ENCODE peak calls at places on chromosomes 16 and 17, in eight cellular contexts. P is cardiac fibroblast; K is NCI-H1694 treated with DMSO at 0.1 percent for 48 hours; Q is activated CD4-positive, alpha-beta T cell treated with anti-CD3 and anti-CD28 coated beads, Interleukin-2, amount 50 U/mL, for 1 hour; F is NCI-H748 treated with DMSO at 0.1 percent for 48 hours; W is GM12891; N is stimulated activated CD8-positive, alpha-beta memory T cell treated with anti-CD3 and anti-CD28 coated beads, Interleukin-7, amount 100 ng/mL, for 24 hours; V is EL. T is an unnamed sample.

GRCh38 chr16:62954144-62955032 is 918.1 kb upstream of the CDH8 start:
- DNase-seq in P (no peak), K (no peak), Q (no peak), F (no peak), W (no peak), N (no peak), V (no peak), T (no peak)

GRCh38 chr16:73064227-73064995 is 16.5 kb upstream of the ZFHX3 start:
- DNase-seq in P (peak), K (no peak), Q (no peak), F (no peak), W (peak), N (no peak), V (peak), T (no peak)

GRCh38 chr17:47717261-47717697 is 15.8 kb upstream of the TBX21 start:
- DNase-seq in P (no peak), K (no peak), Q (no peak), F (no peak), W (no peak), N (no peak), V (no peak), T (no peak)

GRCh38 chr17:31830971-31831755 is 27.9 kb downstream of the COPRS start:
- DNase-seq in P (peak), K (no peak), Q (no peak), F (no peak), W (no peak), N (no peak), V (peak), T (no peak)

GRCh38 chr16:54533856-54534490 is 247.4 kb upstream of the IRX3 start:
- DNase-seq in P (no peak), K (no peak), Q (no peak), F (no peak), W (no peak), N (no peak), V (no peak), T (no peak)

GRCh38 chr17:51166987-51167931 is 1.0 kb downstream of the NME2 start:
- DNase-seq in P (peak), K (peak), Q (peak), F (peak), W (peak), N (peak), V (peak), T (peak)

GRCh38 chr17:30378191-30378796 is 433 bp upstream of the CPD start:
- DNase-seq in P (no peak), K (no peak), Q (peak), F (no peak), W (no peak), N (no peak), V (peak), T (peak)

GRCh38 chr16:14445935-14446715 is 183.9 kb downstream of the PARN start:
- DNase-seq in P (no peak), K (no peak), Q (no peak), F (no peak), W (no peak), N (no peak), V (no peak), T (no peak)

GRCh38 chr17:14748036-14748715 is 447.3 kb downstream of the HS3ST3B1 start:
- DNase-seq in P (peak), K (no peak), Q (no peak), F (no peak), W (no peak), N (no peak), V (no peak), T (peak)

GRCh38 chr16:6144441-6144840 is 1046.8 kb upstream of the EEF2KMT start:
- DNase-seq in P (no peak), K (no peak), Q (no peak), F (no peak), W (no peak), N (no peak), V (no peak), T (no peak)

GRCh38 chr17:42783062-42783777 is 2.8 kb downstream of the WNK4 start:
- DNase-seq in P (peak), K (no peak), Q (no peak), F (no peak), W (no peak), N (no peak), V (peak), T (no peak)

GRCh38 chr17:17798010-17798556 is 38.7 kb downstream of the SREBF1 start:
- DNase-seq in P (no peak), K (no peak), Q (no peak), F (no peak), W (no peak), N (no peak), V (no peak), T (no peak)

GRCh38 chr17:61305024-61305423 is 94.6 kb upstream of the TBX2 start:
- DNase-seq in P (no peak), K (no peak), Q (no peak), F (no peak), W (no peak), N (no peak), V (no peak), T (no peak)

GRCh38 chr17:35742496-35742895 is 10.5 kb downstream of the GAS2L2 start:
- DNase-seq in P (no peak), K (no peak), Q (no peak), F (no peak), W (no peak), N (no peak), V (no peak), T (no peak)

GRCh38 chr16:85302018-85302847 is 190.0 kb upstream of the CIBAR2 start:
- DNase-seq in P (no peak), K (no peak), Q (no peak), F (no peak), W (no peak), N (no peak), V (peak), T (no peak)

T was measured in GM13976.